ENCODE peak calls at places on chromosomes 1 and 21, in five cellular contexts. S is MM.1S, H is DMS153, L is neural crest cell, J is progenitor cell of endocrine pancreas. G is an unnamed sample.

GRCh38 chr1:58621375-58621774 is 44.3 kb upstream of the TACSTD2 start:
- DNase-seq in S (no peak), H (no peak), L (no peak), J (no peak), G (no peak)

GRCh38 chr1:32180186-32181060 is 948 bp downstream of the TXLNA start:
- DNase-seq in S (peak), H (no peak), L (peak), J (no peak), G (no peak)

GRCh38 chr1:202553560-202554038 is 156.7 kb downstream of the SYT2 start:
- DNase-seq in S (no peak), H (no peak), L (no peak), J (no peak), G (no peak)

GRCh38 chr1:116850436-116850835 is 59.3 kb upstream of the PTGFRN start:
- DNase-seq in S (no peak), H (no peak), L (no peak), J (no peak), G (no peak)

GRCh38 chr1:225677350-225678124 is 24.6 kb upstream of the ENAH start:
- DNase-seq in S (no peak), H (peak), L (no peak), J (peak), G (no peak)

GRCh38 chr1:167703557-167703956 is 18.2 kb upstream of the MPZL1 start:
- DNase-seq in S (no peak), H (no peak), L (no peak), J (no peak), G (no peak)

GRCh38 chr1:247079141-247079874 is 697 bp upstream of the ZNF670 start:
- DNase-seq in S (no peak), H (no peak), L (no peak), J (no peak), G (no peak)

GRCh38 chr1:9371951-9372350 is 79.3 kb downstream of the SPSB1 start:
- DNase-seq in S (no peak), H (no peak), L (no peak), J (no peak), G (no peak)

GRCh38 chr1:84386716-84387479 is 11.4 kb upstream of the DNASE2B start:
- DNase-seq in S (no peak), H (no peak), L (no peak), J (no peak), G (no peak)

GRCh38 chr1:116769561-116769977 is 15.3 kb downstream of the CD2 start:
- DNase-seq in S (peak), H (no peak), L (no peak), J (no peak), G (no peak)

GRCh38 chr1:186574951-186575747 is 105.1 kb downstream of the PTGS2 start:
- DNase-seq in S (no peak), H (no peak), L (no peak), J (no peak), G (no peak)

GRCh38 chr1:37807220-37807554 is 403 bp upstream of the C1orf122 start:
- DNase-seq in S (peak), H (no peak), L (no peak), J (no peak), G (no peak)

GRCh38 chr21:25942145-25942544 is 207.4 kb downstream of the GABPA start:
- DNase-seq in S (no peak), H (no peak), L (no peak), J (no peak), G (no peak)

GRCh38 chr1:210438928-210439841 is 110.5 kb downstream of the HHAT start:
- DNase-seq in S (no peak), H (no peak), L (no peak), J (no peak), G (no peak)

GRCh38 chr1:61828814-61829213 is 86.5 kb downstream of the PATJ start:
- DNase-seq in S (no peak), H (no peak), L (no peak), J (no peak), G (no peak)

GRCh38 chr1:157047064-157047410 is 1.5 kb upstream of the ARHGEF11 start:
- DNase-seq in S (peak), H (no peak), L (no peak), J (no peak), G (no peak)

GRCh38 chr1:16112558-16113555 is 39.4 kb upstream of the FAM131C start:
- DNase-seq in S (no peak), H (no peak), L (peak), J (peak), G (no peak)

GRCh38 chr1:186896211-186896610 is 67.5 kb downstream of the PLA2G4A start:
- DNase-seq in S (no peak), H (no peak), L (no peak), J (no peak), G (no peak)

GRCh38 chr21:14554948-14555347 is 8.8 kb upstream of the SAMSN1 start:
- DNase-seq in S (no peak), H (no peak), L (no peak), J (no peak), G (peak)

GRCh38 chr1:30695481-30695880 is 27.9 kb downstream of the MATN1 start:
- DNase-seq in S (no peak), H (no peak), L (no peak), J (no peak), G (no peak)

GRCh38 chr1:218249757-218250156 is 35.3 kb upstream of the RRP15 start:
- DNase-seq in S (no peak), H (peak), L (no peak), J (no peak), G (no peak)

G was measured in NT2/D1.